ENCODE peak calls at places on chromosome 5, in nine cellular contexts. K is HCT116; L is esophagus squamous epithelium; F is fibroblast of lung; T is tibial artery; D is CD8-positive, alpha-beta T cell; B is A549; G is fibroblast of the aortic adventitia; U is sigmoid colon. H is an unnamed sample.

GRCh38 chr5:68408345-68408871 is 192.9 kb downstream of the PIK3R1 start:
- DNase-seq in L (no peak), U (no peak), D (no peak), G (no peak), B (no peak), F (no peak), K (no peak), T (no peak), H (no peak)

GRCh38 chr5:148998174-148998797 is 64.6 kb downstream of the SH3TC2 start:
- DNase-seq in F (peak; percentile 50), U (no peak), D (no peak), B (peak; percentile 65), L (no peak), T (no peak), K (peak; percentile 63), G (peak; percentile 81), H (peak; percentile 76)

GRCh38 chr5:72134226-72134625 is 27.0 kb downstream of the MAP1B start:
- DNase-seq in L (no peak), G (no peak), D (no peak), B (no peak), U (no peak), T (no peak), F (peak; percentile 61), K (no peak), H (no peak)

GRCh38 chr5:146052780-146053179 is 52.6 kb downstream of the PLAC8L1 start:
- DNase-seq in G (no peak), D (no peak), F (no peak), L (no peak), B (no peak), T (no peak), K (no peak), U (no peak), H (peak; percentile 24)

GRCh38 chr5:132655821-132656773 is 1.9 kb upstream of the IL13 start:
- DNase-seq in F (peak; percentile 34), B (no peak), T (no peak), G (peak; percentile 22), U (no peak), D (peak; percentile 35), L (no peak), K (no peak), H (peak; percentile 43)

GRCh38 chr5:179348833-179349232 is 3.6 kb upstream of the ADAMTS2 start:
- DNase-seq in G (no peak), F (no peak), T (no peak), L (no peak), U (no peak), D (no peak), K (no peak), B (no peak), H (no peak)

GRCh38 chr5:122121782-122122465 is 7.4 kb upstream of the ZNF474 start:
- DNase-seq in F (peak; percentile 90), T (no peak), U (no peak), K (no peak), D (no peak), G (no peak), L (no peak), B (no peak), H (no peak)

GRCh38 chr5:83827111-83827541 is 106.5 kb upstream of the HAPLN1 start:
- DNase-seq in K (no peak), B (no peak), G (peak; percentile 98), F (peak; percentile 66), D (no peak), T (no peak), U (no peak), L (no peak), H (no peak)

GRCh38 chr5:118095100-118095499 is 893.2 kb downstream of the DTWD2 start:
- DNase-seq in U (no peak), G (no peak), L (no peak), K (no peak), T (no peak), F (peak; percentile 3), B (no peak), D (no peak), H (no peak)

GRCh38 chr5:32545102-32545847 is 40.1 kb upstream of the SUB1 start:
- DNase-seq in K (no peak), D (no peak), F (no peak), T (no peak), U (no peak), L (no peak), B (no peak), G (no peak), H (no peak)

GRCh38 chr5:17604951-17605350 is 968 bp downstream of the TAF11L11 start:
- DNase-seq in G (no peak), F (no peak), D (no peak), U (no peak), L (no peak), T (no peak), K (no peak), B (no peak), H (no peak)

GRCh38 chr5:142922223-142922952 is 152.2 kb downstream of the ARHGAP26 start:
- DNase-seq in K (no peak), L (no peak), T (no peak), F (peak; percentile 50), G (peak; percentile 76), B (peak; percentile 76), D (no peak), U (no peak), H (no peak)

GRCh38 chr5:38666668-38667498 is 110.4 kb upstream of the LIFR start:
- DNase-seq in G (peak; percentile 72), D (no peak), U (no peak), B (peak; percentile 46), L (no peak), T (peak; percentile 85), F (peak; percentile 52), K (peak; percentile 19), H (peak; percentile 52)

GRCh38 chr5:172523146-172523745 is 68.9 kb upstream of the SH3PXD2B start:
- DNase-seq in D (no peak), F (no peak), U (peak; percentile 76), T (no peak), G (no peak), K (no peak), L (no peak), B (no peak), H (no peak)

GRCh38 chr5:89613222-89613956 is 730.4 kb upstream of the MEF2C start:
- DNase-seq in B (no peak), D (no peak), L (no peak), U (no peak), K (no peak), T (no peak), G (no peak), F (peak; percentile 30), H (peak; percentile 20)

GRCh38 chr5:119966028-119966427 is 336.7 kb downstream of the FAM170A start:
- DNase-seq in D (no peak), B (no peak), K (no peak), U (no peak), L (no peak), F (no peak), T (no peak), G (peak; percentile 26), H (no peak)
- TF ChIP-seq CTCF in D (no peak), B (no peak), K (no peak), U (no peak), L (no peak), F (peak; percentile 7), T (no peak), G (peak; percentile 28), H (no peak)

GRCh38 chr5:1364211-1364610 is 19.3 kb upstream of the CLPTM1L start:
- DNase-seq in L (no peak), G (no peak), F (no peak), U (no peak), T (no peak), K (no peak), B (no peak), D (no peak), H (no peak)

GRCh38 chr5:1362242-1363015 is 17.5 kb upstream of the CLPTM1L start:
- DNase-seq in D (no peak), L (no peak), F (no peak), U (no peak), G (no peak), B (no peak), K (no peak), T (no peak), H (no peak)

GRCh38 chr5:1363581-1363980 is 18.7 kb upstream of the CLPTM1L start:
- DNase-seq in U (no peak), B (no peak), T (no peak), L (no peak), K (no peak), D (no peak), G (no peak), F (no peak), H (no peak)

GRCh38 chr5:1360861-1361260 is 16.0 kb upstream of the CLPTM1L start:
- DNase-seq in T (no peak), F (no peak), U (no peak), G (no peak), D (no peak), B (no peak), K (no peak), L (no peak), H (no peak)

DNA sequence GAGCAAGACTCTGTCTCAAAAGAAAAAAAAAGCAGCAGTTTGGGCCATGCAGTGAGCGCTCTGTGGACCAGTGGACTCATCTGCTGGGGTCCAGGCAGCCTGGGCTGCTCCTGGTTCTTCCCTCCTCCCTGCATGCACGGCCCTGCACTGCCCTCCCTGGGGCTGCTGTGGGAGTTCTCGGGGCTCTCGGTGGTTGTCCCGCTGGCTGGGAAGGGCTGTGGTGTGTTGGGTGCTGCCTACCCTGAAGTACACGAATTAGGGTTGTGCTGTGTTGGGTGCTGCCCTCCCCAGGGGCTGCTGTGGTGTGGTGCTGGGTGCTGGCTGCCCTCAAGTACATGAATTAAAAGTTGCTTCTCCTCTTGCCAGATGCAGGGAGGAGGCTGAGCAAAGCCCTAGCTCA is 18.3 kb upstream of the CLPTM1L start:
- DNase-seq in L (no peak), U (no peak), T (no peak), B (no peak), D (no peak), G (no peak), K (no peak), F (no peak), H (no peak)
- TF ChIP-seq CTCF in L (no peak), U (no peak), T (no peak), B (no peak), D (no peak), G (no peak), K (no peak), F (no peak), H (no peak)

GRCh38 chr5:75336625-75337336 is at the start of gene HMGCR:
- DNase-seq in B (peak; percentile 100), D (peak; percentile 98), U (peak; percentile 99), G (peak; percentile 99), F (peak; percentile 100), K (peak; percentile 99), L (peak; percentile 94), T (peak; percentile 99), H (peak; percentile 99)
- TF ChIP-seq CTCF in B (peak; percentile 30), D (no peak), U (peak; percentile 6), G (peak; percentile 21), F (peak; percentile 27), K (no peak), L (no peak), T (no peak), H (no peak)

DNA sequence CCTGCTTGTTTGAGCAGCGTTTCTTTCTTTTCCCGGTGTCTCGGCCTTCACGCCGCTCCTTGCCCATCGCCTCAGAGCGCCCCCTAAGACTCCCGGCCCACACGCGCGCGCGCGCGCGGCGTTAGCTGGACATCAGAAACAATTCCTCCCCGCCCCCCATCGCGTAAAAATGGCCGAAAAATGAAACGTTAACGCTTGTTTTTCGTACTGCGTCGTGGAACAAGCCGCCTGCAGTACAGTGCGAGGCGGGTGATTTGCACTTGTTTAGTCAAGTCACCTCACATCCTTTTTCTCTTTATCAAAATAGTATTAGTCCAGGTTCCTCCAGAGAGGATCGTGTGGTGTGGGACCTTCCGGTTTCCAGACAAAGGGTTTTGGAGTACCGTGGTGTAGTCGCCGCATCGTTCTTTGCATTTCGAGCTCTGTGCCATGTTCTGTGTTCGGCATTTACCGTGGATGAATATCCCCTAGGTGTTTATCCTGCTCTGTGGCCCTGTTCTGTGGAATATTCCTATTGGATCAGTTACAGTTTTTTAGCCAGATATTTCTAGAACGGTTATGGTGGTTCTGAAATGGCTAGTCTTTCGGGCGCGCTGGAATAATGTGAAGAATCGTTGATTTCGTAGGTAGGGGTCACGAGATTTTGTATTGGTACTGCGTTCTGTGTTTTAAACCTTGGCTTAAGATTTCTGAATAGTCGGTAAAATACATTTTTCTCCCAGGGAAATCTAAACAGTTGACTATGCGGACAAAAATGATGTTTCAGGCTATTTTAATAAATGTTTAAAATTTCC is 1.0 kb downstream of the MATR3 start:
- DNase-seq in G (peak; percentile 77), D (peak; percentile 65), L (no peak), K (peak; percentile 65), U (peak; percentile 88), T (peak; percentile 88), F (peak; percentile 80), B (peak; percentile 91), H (peak; percentile 88)
- TF ChIP-seq CTCF in G (peak; percentile 38), D (no peak), L (peak; percentile 13), K (peak; percentile 32), U (no peak), T (no peak), F (peak; percentile 43), B (peak; percentile 52), H (peak; percentile 38)

H was measured in Calu3.